ENCODE peak calls at places on chromosomes 16 and 17, in six cellular contexts. X, U, R, O, N and J are unnamed samples.

GRCh38 chr16:54284319-54284930 is 2.2 kb downstream of the IRX3 start:
- DNase-seq in O (peak; percentile 26), X (no peak), R (no peak), N (no peak), U (peak; percentile 49), J (no peak)

GRCh38 chr16:88527937-88528743 is 42.1 kb upstream of the ZC3H18 start:
- DNase-seq in O (no peak), X (no peak), U (no peak), R (no peak), N (no peak), J (no peak)

GRCh38 chr16:81714593-81714992 is 64.5 kb upstream of the PLCG2 start:
- DNase-seq in X (no peak), U (no peak), R (no peak), O (no peak), N (no peak), J (no peak)

GRCh38 chr16:8756755-8757154 is 40.7 kb downstream of the TMEM186 start:
- DNase-seq in O (no peak), X (no peak), N (no peak), R (no peak), U (no peak), J (no peak)

GRCh38 chr16:55144656-55145055 is 179.3 kb upstream of the IRX6 start:
- DNase-seq in N (no peak), O (no peak), U (no peak), R (no peak), X (no peak), J (no peak)

GRCh38 chr16:50692999-50693781 is at the start of gene NOD2:
- DNase-seq in N (no peak), O (no peak), U (no peak), X (peak; percentile 41), R (peak; percentile 25), J (peak; percentile 21)

GRCh38 chr16:24748242-24748641 is 18.8 kb downstream of the TNRC6A start:
- DNase-seq in X (no peak), N (no peak), R (no peak), U (no peak), O (no peak), J (peak; percentile 22)

GRCh38 chr16:56506941-56507340 is 12.9 kb downstream of the BBS2 start:
- DNase-seq in O (no peak), R (no peak), N (no peak), U (no peak), X (no peak), J (no peak)

GRCh38 chr16:2194166-2194834 is 2.1 kb downstream of the CASKIN1 start:
- DNase-seq in U (no peak), O (no peak), R (no peak), N (no peak), X (no peak), J (no peak)

GRCh38 chr16:83054302-83054701 is 427.5 kb downstream of the CDH13 start:
- DNase-seq in N (no peak), X (no peak), U (no peak), R (no peak), O (no peak), J (no peak)

GRCh38 chr16:75942901-75943300 is 216.6 kb upstream of the CPHXL start:
- DNase-seq in N (no peak), R (no peak), X (no peak), U (no peak), O (no peak), J (no peak)

GRCh38 chr16:50627419-50627818 is 53.7 kb downstream of the SNX20 start:
- DNase-seq in N (peak; percentile 26), O (no peak), X (no peak), U (no peak), R (peak; percentile 22), J (peak; percentile 31)

GRCh38 chr16:11396241-11397048 is 51.2 kb downstream of the RMI2 start:
- DNase-seq in X (peak; percentile 42), O (peak; percentile 49), N (peak; percentile 50), R (peak; percentile 82), U (peak; percentile 83), J (peak; percentile 91)

GRCh38 chr17:21288581-21289017 is 4.1 kb downstream of the MAP2K3 start:
- DNase-seq in X (no peak), R (no peak), U (no peak), O (no peak), N (no peak), J (no peak)

GRCh38 chr16:79770244-79771064 is 169.9 kb upstream of the MAF start:
- DNase-seq in O (peak; percentile 76), R (peak; percentile 24), X (peak; percentile 66), U (peak; percentile 93), N (peak; percentile 35), J (peak; percentile 96)